ENCODE peak calls at places on chromosomes 1 and 21, in seven cellular contexts. One of them, this sample, is unnamed.

GRCh38 chr1:226884966-226885820 is 14.8 kb downstream of the PSEN2 start:
- DNase-seq in stimulated activated CD8-positive, alpha-beta memory T cell treated with anti-CD3 and anti-CD28 coated beads, Interleukin-4, amount 100 ng/mL, for 4 hours: no peak
- DNase-seq in activated CD4-positive, alpha-beta T cell treated with anti-CD3 and anti-CD28 coated beads for 24 hours: no peak
- DNase-seq in KG1: no peak
- DNase-seq in GM20000: no peak
- DNase-seq in stimulated activated CD4-positive, alpha-beta T cell treated with anti-CD3 and anti-CD28 coated beads, Interleukin-2, amount 100 ng/mL, for 48 hours: no peak
- DNase-seq in H54: no peak
- DNase-seq in this sample: no peak

GRCh38 chr21:14267071-14267470 is 51.1 kb downstream of the RBM11 start:
- DNase-seq in activated CD4-positive, alpha-beta T cell treated with anti-CD3 and anti-CD28 coated beads for 24 hours: no peak
- DNase-seq in GM20000: no peak
- DNase-seq in stimulated activated CD8-positive, alpha-beta memory T cell treated with anti-CD3 and anti-CD28 coated beads, Interleukin-4, amount 100 ng/mL, for 4 hours: no peak
- DNase-seq in H54: no peak
- DNase-seq in KG1: no peak
- DNase-seq in stimulated activated CD4-positive, alpha-beta T cell treated with anti-CD3 and anti-CD28 coated beads, Interleukin-2, amount 100 ng/mL, for 48 hours: no peak
- DNase-seq in this sample: no peak

GRCh38 chr1:199182151-199182843 is 543.5 kb downstream of the PTPRC start:
- DNase-seq in stimulated activated CD4-positive, alpha-beta T cell treated with anti-CD3 and anti-CD28 coated beads, Interleukin-2, amount 100 ng/mL, for 48 hours: no peak
- DNase-seq in activated CD4-positive, alpha-beta T cell treated with anti-CD3 and anti-CD28 coated beads for 24 hours: no peak
- DNase-seq in H54: no peak
- DNase-seq in KG1: no peak
- DNase-seq in GM20000: no peak
- DNase-seq in stimulated activated CD8-positive, alpha-beta memory T cell treated with anti-CD3 and anti-CD28 coated beads, Interleukin-4, amount 100 ng/mL, for 4 hours: no peak
- DNase-seq in this sample: no peak

GRCh38 chr1:153260980-153261792 is 1.7 kb downstream of the LORICRIN start:
- DNase-seq in GM20000: peak
- DNase-seq in stimulated activated CD4-positive, alpha-beta T cell treated with anti-CD3 and anti-CD28 coated beads, Interleukin-2, amount 100 ng/mL, for 48 hours: peak
- DNase-seq in KG1: no peak
- DNase-seq in stimulated activated CD8-positive, alpha-beta memory T cell treated with anti-CD3 and anti-CD28 coated beads, Interleukin-4, amount 100 ng/mL, for 4 hours: no peak
- DNase-seq in H54: no peak
- DNase-seq in activated CD4-positive, alpha-beta T cell treated with anti-CD3 and anti-CD28 coated beads for 24 hours: no peak
- DNase-seq in this sample: no peak

GRCh38 chr1:53659436-53659835 is 79.5 kb downstream of the GLIS1 start:
- DNase-seq in activated CD4-positive, alpha-beta T cell treated with anti-CD3 and anti-CD28 coated beads for 24 hours: no peak
- DNase-seq in stimulated activated CD4-positive, alpha-beta T cell treated with anti-CD3 and anti-CD28 coated beads, Interleukin-2, amount 100 ng/mL, for 48 hours: no peak
- DNase-seq in stimulated activated CD8-positive, alpha-beta memory T cell treated with anti-CD3 and anti-CD28 coated beads, Interleukin-4, amount 100 ng/mL, for 4 hours: no peak
- DNase-seq in H54: no peak
- DNase-seq in GM20000: no peak
- DNase-seq in KG1: no peak
- DNase-seq in this sample: no peak

GRCh38 chr1:9319789-9320519 is 27.3 kb downstream of the SPSB1 start:
- DNase-seq in activated CD4-positive, alpha-beta T cell treated with anti-CD3 and anti-CD28 coated beads for 24 hours: no peak
- DNase-seq in stimulated activated CD8-positive, alpha-beta memory T cell treated with anti-CD3 and anti-CD28 coated beads, Interleukin-4, amount 100 ng/mL, for 4 hours: no peak
- DNase-seq in GM20000: no peak
- DNase-seq in H54: no peak
- DNase-seq in stimulated activated CD4-positive, alpha-beta T cell treated with anti-CD3 and anti-CD28 coated beads, Interleukin-2, amount 100 ng/mL, for 48 hours: no peak
- DNase-seq in KG1: no peak
- DNase-seq in this sample: no peak

GRCh38 chr1:224528900-224529299 is 87.2 kb upstream of the CNIH3 start:
- DNase-seq in GM20000: no peak
- DNase-seq in stimulated activated CD8-positive, alpha-beta memory T cell treated with anti-CD3 and anti-CD28 coated beads, Interleukin-4, amount 100 ng/mL, for 4 hours: no peak
- DNase-seq in H54: peak
- DNase-seq in KG1: no peak
- DNase-seq in stimulated activated CD4-positive, alpha-beta T cell treated with anti-CD3 and anti-CD28 coated beads, Interleukin-2, amount 100 ng/mL, for 48 hours: no peak
- DNase-seq in activated CD4-positive, alpha-beta T cell treated with anti-CD3 and anti-CD28 coated beads for 24 hours: no peak
- DNase-seq in this sample: peak

GRCh38 chr1:115227683-115228082 is 110.4 kb downstream of the NGF start:
- DNase-seq in activated CD4-positive, alpha-beta T cell treated with anti-CD3 and anti-CD28 coated beads for 24 hours: no peak
- DNase-seq in stimulated activated CD4-positive, alpha-beta T cell treated with anti-CD3 and anti-CD28 coated beads, Interleukin-2, amount 100 ng/mL, for 48 hours: no peak
- DNase-seq in H54: no peak
- DNase-seq in stimulated activated CD8-positive, alpha-beta memory T cell treated with anti-CD3 and anti-CD28 coated beads, Interleukin-4, amount 100 ng/mL, for 4 hours: no peak
- DNase-seq in KG1: no peak
- DNase-seq in GM20000: no peak
- DNase-seq in this sample: no peak

GRCh38 chr1:8094481-8095241 is 68.6 kb upstream of the ERRFI1 start:
- DNase-seq in activated CD4-positive, alpha-beta T cell treated with anti-CD3 and anti-CD28 coated beads for 24 hours: no peak
- DNase-seq in stimulated activated CD4-positive, alpha-beta T cell treated with anti-CD3 and anti-CD28 coated beads, Interleukin-2, amount 100 ng/mL, for 48 hours: no peak
- DNase-seq in stimulated activated CD8-positive, alpha-beta memory T cell treated with anti-CD3 and anti-CD28 coated beads, Interleukin-4, amount 100 ng/mL, for 4 hours: no peak
- DNase-seq in GM20000: no peak
- DNase-seq in H54: no peak
- DNase-seq in KG1: no peak
- DNase-seq in this sample: no peak

GRCh38 chr1:90710579-90711536 is 6.2 kb downstream of the BARHL2 start:
- DNase-seq in H54: no peak
- DNase-seq in GM20000: peak
- DNase-seq in stimulated activated CD8-positive, alpha-beta memory T cell treated with anti-CD3 and anti-CD28 coated beads, Interleukin-4, amount 100 ng/mL, for 4 hours: no peak
- DNase-seq in stimulated activated CD4-positive, alpha-beta T cell treated with anti-CD3 and anti-CD28 coated beads, Interleukin-2, amount 100 ng/mL, for 48 hours: no peak
- DNase-seq in KG1: no peak
- DNase-seq in activated CD4-positive, alpha-beta T cell treated with anti-CD3 and anti-CD28 coated beads for 24 hours: no peak
- DNase-seq in this sample: no peak

This sample was measured in upper lobe of left lung.